ENCODE peak calls at places on chromosomes 16 and 17, in eight cellular contexts. M is A673, H is MM.1S, T is cardiac muscle cell, B is tibial nerve, Z is activated B cell treated with CpG ODN at 0.5 μM for 24 hours, P is dorsolateral prefrontal cortex, O is A549. A is an unnamed sample.

GRCh38 chr16:88652763-88653065 is 1.9 kb upstream of the CYBA start:
- DNase-seq in M (no peak), H (no peak), T (no peak), B (no peak), Z (no peak), P (no peak), O (no peak), A (no peak)

GRCh38 chr17:58156839-58157803 is 8.9 kb downstream of the OR4D1 start:
- DNase-seq in M (no peak), H (no peak), T (peak; percentile 65), B (no peak), Z (no peak), P (peak; percentile 46), O (peak; percentile 50), A (no peak)

GRCh38 chr16:67207116-67207856 is 8.4 kb downstream of the ELMO3 start:
- DNase-seq in M (no peak), H (no peak), T (no peak), B (no peak), Z (no peak), P (no peak), O (no peak), A (no peak)

GRCh38 chr16:87334611-87335305 is 17.6 kb upstream of the C16orf95 start:
- DNase-seq in M (no peak), H (no peak), T (no peak), B (no peak), Z (no peak), P (no peak), O (no peak), A (peak; percentile 43)

GRCh38 chr16:65176603-65177002 is 54.7 kb upstream of the CDH11 start:
- DNase-seq in M (no peak), H (no peak), T (no peak), B (no peak), Z (no peak), P (no peak), O (no peak), A (no peak)

GRCh38 chr16:54867302-54867832 is 63.3 kb upstream of the IRX5 start:
- DNase-seq in M (no peak), H (no peak), T (no peak), B (no peak), Z (no peak), P (no peak), O (no peak), A (no peak)

GRCh38 chr16:58499615-58500328 is at the start of gene NDRG4:
- DNase-seq in M (peak; percentile 77), H (no peak), T (peak; percentile 92), B (no peak), Z (no peak), P (peak; percentile 97), O (peak; percentile 91), A (peak; percentile 43)

GRCh38 chr17:59038734-59039133 is 67.9 kb downstream of the TRIM37 start:
- DNase-seq in M (no peak), H (no peak), T (no peak), B (no peak), Z (no peak), P (no peak), O (no peak), A (peak; percentile 3)

GRCh38 chr16:15033309-15033707 is 22.6 kb downstream of the NTAN1 start:
- DNase-seq in M (no peak), H (no peak), T (peak; percentile 48), B (no peak), Z (no peak), P (no peak), O (no peak), A (no peak)

GRCh38 chr16:15037003-15037402 is 18.9 kb downstream of the NTAN1 start:
- DNase-seq in M (no peak), H (peak; percentile 1), T (no peak), B (no peak), Z (no peak), P (no peak), O (no peak), A (no peak)

GRCh38 chr16:15037745-15038144 is 18.1 kb downstream of the NTAN1 start:
- DNase-seq in M (no peak), H (no peak), T (no peak), B (no peak), Z (no peak), P (no peak), O (no peak), A (no peak)

GRCh38 chr16:15034266-15035162 is 21.4 kb downstream of the NTAN1 start:
- DNase-seq in M (peak; percentile 56), H (no peak), T (no peak), B (no peak), Z (no peak), P (peak; percentile 75), O (no peak), A (no peak)

GRCh38 chr16:15035163-15035729 is 20.6 kb downstream of the NTAN1 start:
- DNase-seq in M (no peak), H (peak; percentile 3), T (no peak), B (no peak), Z (no peak), P (no peak), O (no peak), A (no peak)
- TF ChIP-seq CTCF in M (no peak), H (no peak), T (no peak), B (no peak), Z (no peak), P (no peak), O (no peak), A (no peak)

DNA sequence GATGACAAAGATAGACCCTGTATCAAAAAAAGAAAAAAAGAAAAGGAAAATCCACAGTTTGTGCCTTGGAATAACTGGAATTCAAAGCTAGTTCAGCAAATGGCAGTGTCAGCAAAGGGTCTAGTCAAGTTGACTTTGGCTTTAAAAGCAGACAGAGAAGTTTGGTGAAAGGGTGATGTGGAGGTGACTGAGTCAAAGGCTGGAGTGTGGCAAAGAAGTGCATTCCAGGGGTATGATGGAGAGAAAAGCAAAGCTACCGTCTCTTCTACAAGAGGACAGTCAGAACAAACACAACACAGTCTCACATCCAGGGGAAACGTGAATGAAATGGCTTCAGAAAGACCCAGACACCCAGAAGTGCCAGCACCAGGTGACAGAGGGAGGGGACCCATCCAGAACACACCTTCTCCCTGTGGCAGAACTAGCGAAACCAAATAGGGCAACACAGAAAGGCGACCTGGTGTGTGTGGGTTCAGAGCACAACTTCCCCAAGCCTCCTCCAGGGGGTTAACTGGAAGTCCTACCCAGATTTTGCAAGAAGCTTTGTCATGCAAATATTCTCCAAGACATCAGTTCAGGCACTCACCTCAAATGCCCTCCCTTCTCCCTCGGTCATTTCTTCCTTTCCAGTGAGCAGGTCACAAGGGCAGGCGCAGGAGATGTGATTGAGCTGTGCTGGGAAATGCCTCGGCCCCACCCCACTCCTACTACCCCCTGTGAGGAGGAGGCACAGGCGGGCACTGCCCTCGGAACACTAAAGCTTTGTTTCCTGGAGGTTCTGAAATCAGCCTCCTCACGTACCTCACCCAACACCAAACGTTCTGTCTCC is 481.9 kb downstream of the SOX9 start:
- DNase-seq in M (no peak), H (peak; percentile 92), T (no peak), B (no peak), Z (no peak), P (no peak), O (peak; percentile 97), A (peak; percentile 60)
- TF ChIP-seq CTCF in M (no peak), H (peak; percentile 25), T (peak; percentile 41), B (no peak), Z (no peak), P (no peak), O (no peak), A (no peak)

GRCh38 chr17:19755821-19756510 is 7.9 kb upstream of the ALDH3A1 start:
- DNase-seq in M (no peak), H (no peak), T (no peak), B (no peak), Z (no peak), P (no peak), O (no peak), A (no peak)

GRCh38 chr17:19752216-19753048 is 4.3 kb upstream of the ALDH3A1 start:
- DNase-seq in M (no peak), H (no peak), T (no peak), B (no peak), Z (no peak), P (peak; percentile 62), O (peak; percentile 88), A (no peak)

GRCh38 chr17:19753049-19753444 is 4.9 kb upstream of the ALDH3A1 start:
- DNase-seq in M (no peak), H (no peak), T (no peak), B (no peak), Z (no peak), P (peak; percentile 92), O (peak; percentile 99), A (peak; percentile 65)

GRCh38 chr17:19755392-19755791 is 7.3 kb upstream of the ALDH3A1 start:
- DNase-seq in M (no peak), H (no peak), T (no peak), B (no peak), Z (no peak), P (no peak), O (no peak), A (peak; percentile 37)

DNA sequence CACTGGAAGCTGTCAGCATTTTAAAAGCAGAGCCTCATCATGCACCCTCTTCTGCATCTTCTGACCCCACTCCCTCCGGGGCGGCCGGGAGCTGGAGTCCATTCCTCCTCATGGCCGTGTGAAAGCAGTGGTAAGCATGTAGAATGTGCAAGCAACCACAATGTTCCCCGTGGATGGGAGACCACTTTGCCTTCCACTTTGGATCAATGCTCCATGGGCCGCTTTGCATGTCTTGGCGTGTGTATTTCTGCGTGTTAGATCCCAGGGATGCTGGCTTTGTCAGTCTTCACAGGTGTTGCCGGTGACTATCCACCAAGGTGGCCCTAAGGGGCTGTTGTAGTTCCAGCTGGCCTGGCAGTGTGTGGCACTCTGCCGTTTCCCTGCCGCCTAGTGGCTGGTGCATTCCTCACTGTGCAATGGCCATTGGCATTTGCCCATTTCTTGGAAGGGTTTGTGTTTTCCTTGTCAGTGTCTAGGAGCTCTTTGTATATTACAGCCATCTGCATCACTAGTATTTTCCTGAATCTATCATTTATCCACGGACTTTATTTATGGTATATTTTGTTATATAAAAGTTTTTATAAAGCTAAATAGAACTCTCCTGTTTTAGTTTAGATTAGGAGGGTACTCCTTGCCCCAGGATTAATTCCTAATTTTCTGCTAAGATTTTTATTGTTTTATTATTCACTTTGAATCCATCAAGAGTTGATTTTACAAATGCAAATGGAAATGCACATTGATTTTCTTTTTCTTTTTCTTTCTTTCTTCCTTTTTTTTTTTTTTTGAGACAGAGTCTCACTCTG is 5.8 kb upstream of the ALDH3A1 start:
- DNase-seq in M (peak; percentile 34), H (no peak), T (no peak), B (no peak), Z (no peak), P (peak; percentile 82), O (peak; percentile 91), A (peak; percentile 27)
- TF ChIP-seq CTCF in M (peak; percentile 74), H (peak; percentile 22), T (no peak), B (no peak), Z (no peak), P (peak; percentile 49), O (peak; percentile 86), A (peak; percentile 57)

DNA sequence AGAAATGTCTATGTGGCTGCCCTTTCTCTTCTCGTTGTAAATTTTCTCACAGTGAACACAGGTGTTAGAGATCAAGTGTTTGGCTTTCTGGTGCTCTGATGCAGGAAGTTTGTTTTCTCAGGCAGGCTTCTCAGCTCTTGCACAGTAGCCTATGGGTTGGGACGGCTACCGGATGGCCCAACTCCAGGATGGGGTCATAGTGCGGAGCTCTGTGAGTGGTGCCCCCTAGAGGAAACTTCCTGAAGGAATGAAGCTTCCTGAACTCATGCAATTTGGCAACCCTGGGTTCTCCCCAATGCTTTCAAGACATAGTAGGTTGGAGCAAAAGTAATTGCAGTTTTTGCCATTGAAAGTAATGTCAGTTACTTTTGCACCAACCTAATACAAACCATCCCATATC is 407.5 kb upstream of the HSBP1 start:
- DNase-seq in M (no peak), H (no peak), T (no peak), B (no peak), Z (no peak), P (no peak), O (no peak), A (no peak)
- TF ChIP-seq CTCF in M (no peak), H (no peak), T (peak; percentile 10), B (no peak), Z (no peak), P (no peak), O (no peak), A (no peak)

A was measured in pancreas.